ENCODE peak calls at places on chromosomes 5 and 9, in ten cellular contexts. P is uterus, X is AG04450, O is cardiac muscle cell, B is dorsolateral prefrontal cortex, U is A549, E is heart left ventricle, Z is hepatocyte, H is fibroblast of lung, L is RWPE2. M is an unnamed sample.

GRCh38 chr5:153881687-153882086 is 157.0 kb downstream of the FAM114A2 start:
- DNase-seq in P (no peak), X (no peak), O (no peak), B (no peak), U (no peak), E (no peak), Z (no peak), H (no peak), L (no peak), M (no peak)

GRCh38 chr9:127763918-127764384 is 14.5 kb downstream of the SH2D3C start:
- DNase-seq in P (peak; percentile 60), X (no peak), O (peak; percentile 67), B (no peak), U (no peak), E (peak; percentile 73), Z (no peak), H (no peak), L (no peak), M (peak; percentile 73)

GRCh38 chr5:157561105-157561504 is 14.5 kb downstream of the ADAM19 start:
- DNase-seq in P (no peak), X (no peak), O (no peak), B (no peak), U (no peak), E (peak; percentile 69), Z (no peak), H (peak; percentile 82), L (no peak), M (no peak)

GRCh38 chr5:87845734-87846133 is 422.9 kb downstream of the TMEM161B start:
- DNase-seq in P (no peak), X (no peak), O (no peak), B (no peak), U (no peak), E (no peak), Z (no peak), H (peak; percentile 52), L (no peak), M (no peak)

GRCh38 chr5:55033568-55033967 is 9.5 kb downstream of the GZMK start:
- DNase-seq in P (no peak), X (no peak), O (no peak), B (no peak), U (no peak), E (no peak), Z (no peak), H (peak; percentile 44), L (no peak), M (no peak)

GRCh38 chr5:135013947-135014570 is 20.0 kb downstream of the PITX1 start:
- DNase-seq in P (no peak), X (peak; percentile 33), O (peak; percentile 38), B (peak; percentile 41), U (no peak), E (no peak), Z (no peak), H (peak; percentile 43), L (no peak), M (no peak)

GRCh38 chr5:74665823-74666222 is 19.2 kb upstream of the HEXB start:
- DNase-seq in P (no peak), X (no peak), O (no peak), B (no peak), U (no peak), E (no peak), Z (no peak), H (no peak), L (no peak), M (no peak)

GRCh38 chr5:137710086-137710485 is 25.8 kb downstream of the KLHL3 start:
- DNase-seq in P (no peak), X (no peak), O (peak; percentile 43), B (no peak), U (no peak), E (no peak), Z (no peak), H (no peak), L (no peak), M (no peak)

GRCh38 chr5:68303038-68303738 is 87.6 kb downstream of the PIK3R1 start:
- DNase-seq in P (no peak), X (no peak), O (no peak), B (no peak), U (no peak), E (no peak), Z (no peak), H (peak; percentile 73), L (no peak), M (no peak)

GRCh38 chr5:129461816-129462396 is 1.8 kb downstream of the ADAMTS19 start:
- DNase-seq in P (peak; percentile 25), X (no peak), O (no peak), B (no peak), U (no peak), E (no peak), Z (no peak), H (no peak), L (no peak), M (no peak)

GRCh38 chr9:74245871-74246552 is 251.1 kb upstream of the RORB start:
- DNase-seq in P (no peak), X (no peak), O (no peak), B (no peak), U (no peak), E (no peak), Z (no peak), H (no peak), L (no peak), M (no peak)

GRCh38 chr5:98767563-98767962 is 5.9 kb upstream of the RGMB start:
- DNase-seq in P (no peak), X (no peak), O (no peak), B (no peak), U (no peak), E (no peak), Z (no peak), H (no peak), L (no peak), M (no peak)

GRCh38 chr5:1799110-1799601 is 481 bp downstream of the MRPL36 start:
- DNase-seq in P (no peak), X (no peak), O (peak; percentile 23), B (no peak), U (peak; percentile 25), E (no peak), Z (peak; percentile 63), H (peak; percentile 16), L (no peak), M (no peak)

GRCh38 chr9:100030548-100030947 is 68.3 kb downstream of the ERP44 start:
- DNase-seq in P (no peak), X (no peak), O (no peak), B (no peak), U (no peak), E (no peak), Z (no peak), H (no peak), L (no peak), M (no peak)

GRCh38 chr5:84393969-84394368 is 9.3 kb upstream of the EDIL3 start:
- DNase-seq in P (no peak), X (no peak), O (peak; percentile 57), B (no peak), U (no peak), E (no peak), Z (no peak), H (peak; percentile 92), L (peak; percentile 69), M (no peak)

GRCh38 chr9:25453876-25454275 is 224.4 kb downstream of the TUSC1 start:
- DNase-seq in P (no peak), X (no peak), O (no peak), B (no peak), U (no peak), E (no peak), Z (no peak), H (no peak), L (no peak), M (no peak)
- H3K27ac ChIP-seq in P (no peak overlapping the region), X (no peak overlapping the region), O (no peak overlapping the region), B (no peak overlapping the region), U (no peak overlapping the region), E (no peak overlapping the region), Z (no peak overlapping the region), H (no peak overlapping the region), L (no peak overlapping the region), M (no peak overlapping the region)

GRCh38 chr9:38024036-38024681 is 44.9 kb downstream of the SHB start:
- DNase-seq in P (peak; percentile 81), X (peak; percentile 76), O (peak; percentile 75), B (peak; percentile 78), U (no peak), E (no peak), Z (peak; percentile 71), H (peak; percentile 94), L (peak; percentile 94), M (no peak)

GRCh38 chr9:38026840-38027527 is 42.0 kb downstream of the SHB start:
- DNase-seq in P (no peak), X (no peak), O (no peak), B (no peak), U (no peak), E (no peak), Z (no peak), H (no peak), L (no peak), M (no peak)

GRCh38 chr9:38023661-38024035 is 45.4 kb downstream of the SHB start:
- DNase-seq in P (no peak), X (no peak), O (no peak), B (no peak), U (no peak), E (no peak), Z (no peak), H (no peak), L (no peak), M (no peak)

GRCh38 chr9:38026021-38026809 is 42.8 kb downstream of the SHB start:
- DNase-seq in P (peak; percentile 71), X (peak; percentile 91), O (peak; percentile 86), B (no peak), U (peak; percentile 62), E (peak; percentile 63), Z (peak; percentile 75), H (peak; percentile 98), L (peak; percentile 83), M (peak; percentile 59)

DNA sequence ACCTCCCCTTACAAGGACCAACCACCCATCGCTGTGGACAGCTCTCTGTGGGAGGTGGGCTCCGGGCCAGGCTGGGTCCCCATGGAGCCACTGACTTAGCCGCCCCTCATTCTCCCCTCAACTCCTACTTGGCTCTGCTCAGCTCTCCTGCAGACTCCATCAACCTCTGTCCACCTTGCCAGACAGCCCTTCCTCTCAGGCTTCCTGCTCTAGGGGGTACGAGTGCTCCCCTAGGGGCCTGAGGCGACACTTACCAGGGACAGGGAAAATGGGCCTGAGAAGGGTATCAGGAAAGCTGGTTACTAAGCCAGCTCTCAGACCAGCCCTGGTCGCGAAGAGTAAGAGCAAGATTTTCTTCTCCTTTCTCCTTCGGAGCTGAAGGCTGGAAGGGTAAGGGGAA is 43.9 kb downstream of the SHB start:
- DNase-seq in P (no peak), X (no peak), O (no peak), B (no peak), U (no peak), E (no peak), Z (no peak), H (no peak), L (no peak), M (no peak)
- TF ChIP-seq CTCF in P (no peak), X (peak; percentile 16), O (no peak), B (no peak), U (no peak), E (no peak), Z (no peak), H (no peak), L (peak; percentile 5), M (no peak)

GRCh38 chr9:5529683-5530221 is 19.4 kb downstream of the PDCD1LG2 start:
- DNase-seq in P (no peak), X (no peak), O (no peak), B (no peak), U (no peak), E (no peak), Z (no peak), H (peak; percentile 86), L (no peak), M (no peak)
- H3K4me3 ChIP-seq in P (no peak overlapping the region), X (no peak overlapping the region), O (no peak overlapping the region), B (no peak overlapping the region), U (no peak overlapping the region), E (no peak overlapping the region), Z (no peak overlapping the region), H (no peak overlapping the region), L (no peak overlapping the region), M (no peak overlapping the region)

GRCh38 chr9:91419222-91420191 is 4.1 kb downstream of the NFIL3 start:
- DNase-seq in P (peak; percentile 88), X (peak; percentile 82), O (peak; percentile 96), B (no peak), U (peak; percentile 62), E (peak; percentile 41), Z (peak; percentile 83), H (peak; percentile 94), L (peak; percentile 80), M (no peak)
- H3K27ac ChIP-seq in P (peak overlapping the region; percentile 98), X (peak overlapping the region; percentile 92), O (no peak overlapping the region), B (no peak overlapping the region), U (peak overlapping the region; percentile 82), E (peak overlapping the region; percentile 93), Z (peak overlapping the region; percentile 98), H (peak overlapping the region; percentile 92), L (peak overlapping the region; percentile 83), M (peak overlapping the region; percentile 94)

M was measured in heart right ventricle.